ENCODE peak calls at places on chromosomes 4 and X, in four cellular contexts. One of them, this sample, is unnamed.
A peak's percentile ranks its signal among the peaks of the same experiment; 100 is the strongest.

GRCh38 chrX:134249231-134249630 is 12.2 kb downstream of the CCDC160 start:
- DNase-seq in OCI-LY7: no peak
- DNase-seq in lung: no peak
- DNase-seq in fibroblast of the aortic adventitia: no peak
- DNase-seq in this sample: no peak

GRCh38 chr4:128483816-128484215 is 196.2 kb upstream of the PGRMC2 start:
- DNase-seq in OCI-LY7: no peak
- DNase-seq in lung: no peak
- DNase-seq in fibroblast of the aortic adventitia: peak; percentile 80
- DNase-seq in this sample: no peak

GRCh38 chr4:1997712-1998111 is 11.1 kb downstream of the NELFA start:
- DNase-seq in OCI-LY7: no peak
- DNase-seq in lung: no peak
- DNase-seq in fibroblast of the aortic adventitia: no peak
- DNase-seq in this sample: no peak

GRCh38 chr4:107312366-107312765 is 276.3 kb upstream of the DKK2 start:
- DNase-seq in OCI-LY7: no peak
- DNase-seq in lung: no peak
- DNase-seq in fibroblast of the aortic adventitia: no peak
- DNase-seq in this sample: no peak

GRCh38 chrX:44483965-44484606 is 58.6 kb downstream of the FUNDC1 start:
- DNase-seq in OCI-LY7: no peak
- DNase-seq in lung: no peak
- DNase-seq in fibroblast of the aortic adventitia: peak; percentile 5
- DNase-seq in this sample: no peak

GRCh38 chrX:39900788-39901170 is 197.0 kb downstream of the BCOR start:
- DNase-seq in OCI-LY7: no peak
- DNase-seq in lung: no peak
- DNase-seq in fibroblast of the aortic adventitia: no peak
- DNase-seq in this sample: peak; percentile 12

GRCh38 chrX:95703696-95704095 is 980.9 kb upstream of the DIAPH2 start:
- DNase-seq in OCI-LY7: no peak
- DNase-seq in lung: no peak
- DNase-seq in fibroblast of the aortic adventitia: peak; percentile 37
- DNase-seq in this sample: no peak

GRCh38 chr4:112982677-112983076 is 66.8 kb upstream of the ANK2 start:
- DNase-seq in OCI-LY7: no peak
- DNase-seq in lung: no peak
- DNase-seq in fibroblast of the aortic adventitia: no peak
- DNase-seq in this sample: peak; percentile 13

GRCh38 chr4:105626846-105627245 is 74.4 kb downstream of the ARHGEF38 start:
- DNase-seq in OCI-LY7: no peak
- DNase-seq in lung: no peak
- DNase-seq in fibroblast of the aortic adventitia: no peak
- DNase-seq in this sample: no peak

DNA sequence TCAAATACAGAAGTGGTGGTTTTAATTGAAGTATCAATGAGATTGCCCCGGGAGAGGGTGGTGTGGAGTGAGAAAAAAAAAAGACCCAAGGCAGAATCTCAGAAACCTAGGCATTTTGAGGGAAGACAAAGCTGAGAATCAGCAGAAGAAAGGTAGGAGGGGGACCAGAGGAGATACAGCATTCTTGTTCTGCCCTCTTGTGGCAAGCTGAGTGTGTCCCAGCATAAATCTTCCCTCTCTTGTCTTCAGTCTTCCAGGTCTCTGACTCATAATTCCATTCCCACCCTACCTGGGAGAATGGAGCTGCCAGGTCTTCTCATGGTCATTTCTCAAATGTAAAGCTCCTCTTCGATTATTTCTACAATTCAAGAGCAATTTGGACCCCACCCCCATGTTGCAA is 32.7 kb upstream of the MAGED1 start:
- DNase-seq in OCI-LY7: peak; percentile 33
- DNase-seq in lung: no peak
- DNase-seq in fibroblast of the aortic adventitia: peak; percentile 36
- DNase-seq in this sample: peak; percentile 43
- TF ChIP-seq CTCF in OCI-LY7: peak; percentile 71
- TF ChIP-seq CTCF in lung: peak; percentile 4
- TF ChIP-seq CTCF in fibroblast of the aortic adventitia: peak; percentile 43
- TF ChIP-seq CTCF in this sample: peak; percentile 56

GRCh38 chrX:149903889-149904748 is 23.1 kb downstream of the MAGEA8 start:
- DNase-seq in OCI-LY7: no peak
- DNase-seq in lung: no peak
- DNase-seq in fibroblast of the aortic adventitia: peak; percentile 13
- DNase-seq in this sample: peak; percentile 21
- H3K4me3 ChIP-seq in OCI-LY7: no peak overlapping the region
- H3K4me3 ChIP-seq in lung: no peak overlapping the region
- H3K4me3 ChIP-seq in fibroblast of the aortic adventitia: no peak overlapping the region
- H3K4me3 ChIP-seq in this sample: peak overlapping the region; percentile 30

GRCh38 chr4:30716158-30716557 is 4.0 kb upstream of the PCDH7 start:
- DNase-seq in OCI-LY7: no peak
- DNase-seq in lung: no peak
- DNase-seq in fibroblast of the aortic adventitia: peak; percentile 66
- DNase-seq in this sample: peak; percentile 27
- TF ChIP-seq CTCF in OCI-LY7: peak; percentile 46
- TF ChIP-seq CTCF in lung: no peak
- TF ChIP-seq CTCF in fibroblast of the aortic adventitia: peak; percentile 62
- TF ChIP-seq CTCF in this sample: peak; percentile 50

DNA sequence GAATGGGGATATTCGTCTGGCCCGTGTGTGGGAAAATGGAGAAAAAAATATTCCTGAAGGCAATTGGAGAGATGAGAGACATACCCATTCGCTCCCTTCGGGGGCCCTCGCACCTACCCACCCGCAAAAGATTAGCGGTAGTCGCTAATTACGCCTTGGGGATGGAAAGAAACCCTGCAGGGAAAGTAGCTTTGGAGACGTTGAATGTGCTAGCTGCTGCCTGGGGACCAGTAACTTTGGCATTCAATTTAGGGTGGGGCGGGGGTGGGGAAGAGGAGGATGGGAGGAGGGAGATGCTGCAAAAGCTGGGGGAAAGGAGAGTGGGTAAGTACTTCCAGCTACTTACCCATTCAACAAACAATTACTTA is 407 bp upstream of the ZC4H2 start:
- DNase-seq in OCI-LY7: no peak
- DNase-seq in lung: no peak
- DNase-seq in fibroblast of the aortic adventitia: no peak
- DNase-seq in this sample: no peak
- H3K4me3 ChIP-seq in OCI-LY7: peak overlapping the region; percentile 91
- H3K4me3 ChIP-seq in lung: peak overlapping the region; percentile 6
- H3K4me3 ChIP-seq in fibroblast of the aortic adventitia: peak overlapping the region; percentile 60
- H3K4me3 ChIP-seq in this sample: peak overlapping the region; percentile 40

GRCh38 chr4:10437735-10438134 is 19.5 kb downstream of the ZNF518B start:
- DNase-seq in OCI-LY7: no peak
- DNase-seq in lung: no peak
- DNase-seq in fibroblast of the aortic adventitia: no peak
- DNase-seq in this sample: no peak
- TF ChIP-seq CTCF in OCI-LY7: no peak
- TF ChIP-seq CTCF in lung: no peak
- TF ChIP-seq CTCF in fibroblast of the aortic adventitia: no peak
- TF ChIP-seq CTCF in this sample: no peak

GRCh38 chr4:122728781-122729330 is 3.6 kb upstream of the BBS12 start:
- DNase-seq in OCI-LY7: no peak
- DNase-seq in lung: no peak
- DNase-seq in fibroblast of the aortic adventitia: peak; percentile 46
- DNase-seq in this sample: no peak

GRCh38 chr4:122733805-122734155 is 1.3 kb downstream of the BBS12 start:
- DNase-seq in OCI-LY7: no peak
- DNase-seq in lung: no peak
- DNase-seq in fibroblast of the aortic adventitia: no peak
- DNase-seq in this sample: no peak

GRCh38 chr4:122732329-122733026 is at the start of gene BBS12:
- DNase-seq in OCI-LY7: peak; percentile 99
- DNase-seq in lung: peak; percentile 99
- DNase-seq in fibroblast of the aortic adventitia: peak; percentile 99
- DNase-seq in this sample: peak; percentile 100

GRCh38 chr4:122731676-122732075 is 828 bp upstream of the BBS12 start:
- DNase-seq in OCI-LY7: no peak
- DNase-seq in lung: no peak
- DNase-seq in fibroblast of the aortic adventitia: no peak
- DNase-seq in this sample: no peak
- H3K4me3 ChIP-seq in OCI-LY7: peak overlapping the region; percentile 51
- H3K4me3 ChIP-seq in lung: no peak overlapping the region
- H3K4me3 ChIP-seq in fibroblast of the aortic adventitia: no peak overlapping the region
- H3K4me3 ChIP-seq in this sample: no peak overlapping the region